ENCODE peak calls at places on chromosome 13, in four cellular contexts. B is NCI-H2107, K is head of caudate nucleus, R is amniotic stem cell. I is an unnamed sample.

GRCh38 chr13:32211788-32212187 is 103.4 kb downstream of the ZAR1L start:
- DNase-seq in B (no peak), K (no peak), R (no peak), I (peak; percentile 79)

GRCh38 chr13:37934339-37935191 is 65.0 kb upstream of the TRPC4 start:
- DNase-seq in B (no peak), K (no peak), R (no peak), I (no peak)

GRCh38 chr13:45162821-45163220 is 38.0 kb downstream of the KCTD4 start:
- DNase-seq in B (no peak), K (no peak), R (peak; percentile 21), I (peak; percentile 89)

GRCh38 chr13:51453959-51454703 is 1.3 kb upstream of the INTS6 start:
- DNase-seq in B (no peak), K (no peak), R (no peak), I (peak; percentile 28)

GRCh38 chr13:50708461-50708860 is 135.0 kb downstream of the DLEU7 start:
- DNase-seq in B (no peak), K (no peak), R (no peak), I (no peak)

GRCh38 chr13:76226941-76227340 is 590.8 kb downstream of the LMO7 start:
- DNase-seq in B (no peak), K (no peak), R (no peak), I (peak; percentile 69)

GRCh38 chr13:100523437-100523836 is 65.2 kb downstream of the GGACT start:
- DNase-seq in B (no peak), K (no peak), R (no peak), I (no peak)

GRCh38 chr13:74841123-74841522 is 640.8 kb downstream of the TBC1D4 start:
- DNase-seq in B (no peak), K (no peak), R (no peak), I (no peak)

GRCh38 chr13:87356314-87356713 is 314.9 kb upstream of the SLITRK5 start:
- DNase-seq in B (no peak), K (no peak), R (no peak), I (no peak)

GRCh38 chr13:50365683-50366391 is 350.6 kb downstream of the KCNRG start:
- DNase-seq in B (peak; percentile 29), K (no peak), R (no peak), I (peak; percentile 43)

GRCh38 chr13:48790199-48790598 is 136.5 kb downstream of the CYSLTR2 start:
- DNase-seq in B (no peak), K (no peak), R (no peak), I (no peak)

GRCh38 chr13:31350560-31350959 is 150.8 kb downstream of the B3GLCT start:
- DNase-seq in B (no peak), K (no peak), R (no peak), I (no peak)

GRCh38 chr13:98677398-98677797 is 75.1 kb downstream of the SLC15A1 start:
- DNase-seq in B (no peak), K (no peak), R (no peak), I (peak; percentile 40)

GRCh38 chr13:48790996-48791395 is 137.3 kb downstream of the CYSLTR2 start:
- DNase-seq in B (no peak), K (peak; percentile 26), R (no peak), I (no peak)

GRCh38 chr13:93724187-93724586 is 497.6 kb downstream of the GPC6 start:
- DNase-seq in B (no peak), K (no peak), R (no peak), I (no peak)

GRCh38 chr13:111143875-111144540 is 28.9 kb downstream of the ARHGEF7 start:
- DNase-seq in B (no peak), K (no peak), R (peak; percentile 57), I (peak; percentile 9)

GRCh38 chr13:40631605-40632004 is 34.8 kb downstream of the FOXO1 start:
- DNase-seq in B (no peak), K (no peak), R (no peak), I (no peak)